ENCODE peak calls at places on chromosomes 1 and 21, in ten cellular contexts. O is MCF 10A, L is neural progenitor cell, B is foreskin fibroblast, P is endothelial cell, M is neural crest cell, Z is GM20000, G is AG09319, K is mucosa of descending colon, V is fibroblast of lung. A is an unnamed sample.

GRCh38 chr1:179926494-179927205 is 28.0 kb upstream of the CEP350 start:
- DNase-seq in O (peak), L (no peak), B (peak), P (no peak), M (no peak), Z (no peak), G (peak), K (no peak), V (peak), A (no peak)

GRCh38 chr1:11858968-11859871 is 475 bp upstream of the NPPB start:
- DNase-seq in O (peak), L (peak), B (peak), P (peak), M (peak), Z (peak), G (no peak), K (peak), V (peak), A (peak)

GRCh38 chr1:116573388-116574100 is 2.7 kb upstream of the CD58 start:
- DNase-seq in O (no peak), L (no peak), B (peak), P (no peak), M (no peak), Z (no peak), G (no peak), K (no peak), V (peak), A (no peak)

GRCh38 chr1:183209533-183210158 is 23.6 kb downstream of the LAMC2 start:
- DNase-seq in O (peak), L (no peak), B (peak), P (no peak), M (no peak), Z (peak), G (peak), K (no peak), V (peak), A (no peak)

GRCh38 chr1:183030053-183030452 is 6.8 kb downstream of the LAMC1 start:
- DNase-seq in O (peak), L (no peak), B (peak), P (no peak), M (no peak), Z (no peak), G (no peak), K (no peak), V (peak), A (peak)

GRCh38 chr1:161200992-161201827 is 957 bp upstream of the NDUFS2 start:
- DNase-seq in O (peak), L (no peak), B (peak), P (peak), M (peak), Z (no peak), G (peak), K (peak), V (no peak), A (peak)

GRCh38 chr1:212920895-212921294 is 29.4 kb upstream of the VASH2 start:
- DNase-seq in O (no peak), L (no peak), B (no peak), P (no peak), M (no peak), Z (peak), G (no peak), K (no peak), V (no peak), A (no peak)

GRCh38 chr1:92536593-92537332 is 50.0 kb upstream of the GFI1 start:
- DNase-seq in O (peak), L (no peak), B (peak), P (no peak), M (no peak), Z (peak), G (no peak), K (no peak), V (peak), A (no peak)

GRCh38 chr1:57770772-57771171 is 346.9 kb upstream of the DAB1 start:
- DNase-seq in O (peak), L (peak), B (peak), P (no peak), M (no peak), Z (no peak), G (no peak), K (no peak), V (peak), A (no peak)

GRCh38 chr1:200775850-200776249 is 37.2 kb downstream of the CAMSAP2 start:
- DNase-seq in O (no peak), L (no peak), B (no peak), P (no peak), M (no peak), Z (no peak), G (no peak), K (no peak), V (no peak), A (no peak)

GRCh38 chr1:162854245-162854860 is 6.6 kb downstream of the CCDC190 start:
- DNase-seq in O (peak), L (peak), B (peak), P (peak), M (peak), Z (peak), G (no peak), K (peak), V (peak), A (peak)

GRCh38 chr1:196377811-196378210 is 230.4 kb downstream of the KCNT2 start:
- DNase-seq in O (no peak), L (no peak), B (no peak), P (no peak), M (no peak), Z (no peak), G (no peak), K (no peak), V (no peak), A (no peak)

GRCh38 chr1:204380293-204380831 is 20.6 kb upstream of the PLEKHA6 start:
- DNase-seq in O (no peak), L (no peak), B (no peak), P (no peak), M (no peak), Z (no peak), G (no peak), K (no peak), V (no peak), A (no peak)

GRCh38 chr1:64405833-64406232 is 64.1 kb upstream of the CACHD1 start:
- DNase-seq in O (no peak), L (no peak), B (no peak), P (no peak), M (no peak), Z (no peak), G (no peak), K (no peak), V (no peak), A (no peak)

GRCh38 chr1:7516892-7517291 is 254.2 kb upstream of the VAMP3 start:
- DNase-seq in O (no peak), L (no peak), B (no peak), P (no peak), M (no peak), Z (no peak), G (no peak), K (no peak), V (no peak), A (no peak)

GRCh38 chr1:29858646-29859045 is 622.3 kb downstream of the PTPRU start:
- DNase-seq in O (no peak), L (no peak), B (no peak), P (no peak), M (no peak), Z (no peak), G (no peak), K (no peak), V (no peak), A (no peak)

GRCh38 chr1:96364576-96364975 is 357.0 kb upstream of the PTBP2 start:
- DNase-seq in O (no peak), L (no peak), B (peak), P (no peak), M (no peak), Z (no peak), G (peak), K (no peak), V (peak), A (no peak)

GRCh38 chr21:44836666-44837471 is 19.0 kb upstream of the SUMO3 start:
- DNase-seq in O (no peak), L (no peak), B (peak), P (no peak), M (no peak), Z (no peak), G (no peak), K (peak), V (no peak), A (peak)

GRCh38 chr21:45021428-45022347 is 52.7 kb upstream of the ADARB1 start:
- DNase-seq in O (no peak), L (no peak), B (no peak), P (no peak), M (peak), Z (no peak), G (no peak), K (peak), V (no peak), A (no peak)

GRCh38 chr1:165678509-165678908 is 19.9 kb downstream of the ALDH9A1 start:
- DNase-seq in O (no peak), L (no peak), B (peak), P (no peak), M (no peak), Z (no peak), G (no peak), K (no peak), V (peak), A (no peak)

GRCh38 chr1:147162093-147162492 is 10.2 kb downstream of the PRKAB2 start:
- DNase-seq in O (peak), L (no peak), B (no peak), P (no peak), M (no peak), Z (no peak), G (no peak), K (no peak), V (no peak), A (no peak)

GRCh38 chr21:39385299-39386145 is 36.6 kb upstream of the HMGN1 start:
- DNase-seq in O (peak), L (no peak), B (peak), P (peak), M (no peak), Z (peak), G (peak), K (peak), V (peak), A (no peak)

GRCh38 chr1:24308365-24309015 is 10.7 kb upstream of the GRHL3 start:
- DNase-seq in O (peak), L (peak), B (peak), P (no peak), M (no peak), Z (no peak), G (no peak), K (no peak), V (no peak), A (no peak)

GRCh38 chr1:223039990-223040389 is 103.1 kb downstream of the TLR5 start:
- DNase-seq in O (no peak), L (no peak), B (no peak), P (no peak), M (no peak), Z (no peak), G (no peak), K (no peak), V (no peak), A (no peak)

GRCh38 chr1:57363165-57363564 is 60.7 kb downstream of the DAB1 start:
- DNase-seq in O (no peak), L (no peak), B (no peak), P (no peak), M (no peak), Z (no peak), G (no peak), K (no peak), V (no peak), A (no peak)

GRCh38 chr21:46151261-46151988 is 4.0 kb downstream of the FTCD start:
- DNase-seq in O (no peak), L (no peak), B (no peak), P (no peak), M (no peak), Z (no peak), G (no peak), K (peak), V (no peak), A (no peak)

GRCh38 chr1:36562181-36562685 is 79.5 kb upstream of the CSF3R start:
- DNase-seq in O (no peak), L (no peak), B (no peak), P (no peak), M (no peak), Z (no peak), G (no peak), K (no peak), V (no peak), A (no peak)

GRCh38 chr1:100834779-100835645 is 59.6 kb downstream of the EXTL2 start:
- DNase-seq in O (peak), L (peak), B (peak), P (no peak), M (no peak), Z (peak), G (no peak), K (no peak), V (no peak), A (peak)

GRCh38 chr1:46647611-46648010 is 20.6 kb downstream of the ATPAF1 start:
- DNase-seq in O (no peak), L (no peak), B (no peak), P (no peak), M (no peak), Z (no peak), G (no peak), K (no peak), V (no peak), A (no peak)

GRCh38 chr21:42601656-42602055 is 51.8 kb upstream of the PDE9A start:
- DNase-seq in O (no peak), L (no peak), B (no peak), P (no peak), M (no peak), Z (no peak), G (no peak), K (no peak), V (no peak), A (no peak)

GRCh38 chr1:165367375-165367993 is 11.0 kb upstream of the LMX1A start:
- DNase-seq in O (peak), L (peak), B (peak), P (peak), M (peak), Z (peak), G (peak), K (peak), V (peak), A (peak)

GRCh38 chr1:1199141-1199960 is 7.0 kb downstream of the TNFRSF18 start:
- DNase-seq in O (no peak), L (no peak), B (no peak), P (peak), M (no peak), Z (no peak), G (no peak), K (peak), V (no peak), A (no peak)

GRCh38 chr1:243595527-243596206 is 254.4 kb downstream of the AKT3 start:
- DNase-seq in O (peak), L (no peak), B (peak), P (no peak), M (no peak), Z (no peak), G (no peak), K (no peak), V (peak), A (no peak)

GRCh38 chr21:42312626-42313104 is 2.5 kb downstream of the TFF3 start:
- DNase-seq in O (no peak), L (no peak), B (no peak), P (no peak), M (no peak), Z (no peak), G (no peak), K (peak), V (no peak), A (no peak)

GRCh38 chr21:32958288-32958992 is 67.3 kb upstream of the OLIG2 start:
- DNase-seq in O (peak), L (no peak), B (no peak), P (peak), M (no peak), Z (no peak), G (no peak), K (no peak), V (no peak), A (no peak)

GRCh38 chr1:63779872-63780271 is 6.1 kb downstream of the ROR1 start:
- DNase-seq in O (no peak), L (no peak), B (no peak), P (no peak), M (no peak), Z (no peak), G (no peak), K (no peak), V (no peak), A (no peak)

DNA sequence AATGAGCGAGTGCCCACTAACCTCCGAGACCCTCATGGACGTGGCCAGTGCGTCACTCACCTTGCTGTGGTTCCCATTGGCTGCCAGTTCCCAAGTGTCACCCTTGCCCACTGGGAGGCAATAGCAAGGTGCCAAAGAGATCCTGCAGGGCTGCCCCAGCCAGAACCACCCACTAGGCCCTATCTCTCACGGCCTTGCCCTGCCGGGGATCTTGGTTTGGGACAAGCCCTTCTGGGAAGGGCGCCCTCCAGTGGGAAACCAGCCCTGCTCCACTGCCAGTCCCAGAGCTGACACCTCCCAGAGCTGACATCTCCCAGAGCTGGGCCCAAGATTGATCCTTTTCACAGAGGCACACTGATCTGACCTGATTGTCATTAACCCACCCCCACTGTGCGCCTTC is 2.1 kb upstream of the SELENON start:
- DNase-seq in O (peak), L (peak), B (peak), P (peak), M (peak), Z (no peak), G (no peak), K (peak), V (no peak), A (peak)
- TF ChIP-seq CTCF in O (peak), L (peak), B (peak), P (peak), M (peak), Z (peak), G (peak), K (peak), V (peak), A (peak)

DNA sequence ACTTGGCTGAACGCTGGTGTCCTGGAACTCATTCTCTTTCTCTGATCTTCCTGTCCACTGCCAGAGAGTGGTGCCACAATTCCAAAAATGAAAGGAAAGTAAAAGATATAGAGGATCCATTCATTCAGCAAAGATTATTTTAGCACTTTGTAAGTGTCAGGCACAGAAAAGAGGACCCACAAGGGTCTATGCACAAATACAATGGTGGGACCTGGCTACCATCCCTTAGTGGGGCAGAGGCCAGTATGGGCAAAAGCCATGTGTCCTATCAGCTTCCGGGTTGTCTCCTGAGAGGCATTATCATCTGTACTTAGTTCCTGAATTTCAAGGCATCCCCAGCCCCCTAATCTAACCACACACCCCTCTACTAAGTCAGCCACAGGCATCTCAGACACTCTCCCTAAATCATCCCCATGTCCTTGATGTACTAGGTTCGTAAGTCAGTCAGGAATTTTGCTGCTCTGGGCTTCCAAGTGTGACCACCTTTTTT is 19.0 kb downstream of the SSR2 start:
- DNase-seq in O (no peak), L (no peak), B (no peak), P (no peak), M (no peak), Z (no peak), G (no peak), K (peak), V (peak), A (peak)
- TF ChIP-seq CTCF in O (peak), L (no peak), B (no peak), P (no peak), M (no peak), Z (no peak), G (no peak), K (no peak), V (no peak), A (no peak)

GRCh38 chr1:19439464-19440171 is 45.7 kb downstream of the CAPZB start:
- DNase-seq in O (peak), L (peak), B (peak), P (no peak), M (no peak), Z (no peak), G (no peak), K (peak), V (no peak), A (no peak)
- TF ChIP-seq CTCF in O (no peak), L (peak), B (no peak), P (no peak), M (no peak), Z (no peak), G (no peak), K (no peak), V (no peak), A (no peak)

GRCh38 chr1:153353226-153353947 is 4.3 kb upstream of the S100A9 start:
- DNase-seq in O (peak), L (peak), B (peak), P (peak), M (peak), Z (peak), G (no peak), K (no peak), V (peak), A (no peak)
- TF ChIP-seq CTCF in O (peak), L (peak), B (peak), P (no peak), M (peak), Z (peak), G (peak), K (no peak), V (peak), A (peak)

DNA sequence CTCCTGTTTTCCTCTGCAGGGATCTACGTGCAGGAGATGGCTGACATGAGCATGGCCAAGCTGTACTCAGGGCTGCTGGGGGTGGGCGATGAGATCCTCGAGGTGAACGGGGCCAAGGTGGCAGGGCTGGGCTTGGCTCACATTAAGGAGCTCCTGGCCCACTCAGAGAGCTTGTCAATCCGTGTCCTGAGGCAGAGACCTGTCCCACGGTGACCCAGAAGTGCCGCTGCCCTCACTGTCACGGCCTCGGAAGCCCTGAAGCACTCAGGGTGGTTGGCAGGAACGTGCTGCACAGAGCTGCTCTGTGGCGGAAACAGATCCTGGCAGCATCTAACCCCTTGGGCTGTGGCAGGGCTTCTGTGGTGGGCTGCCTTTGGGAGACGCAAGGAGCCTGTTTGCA is 37.6 kb downstream of the KIAA1614 start:
- DNase-seq in O (no peak), L (no peak), B (no peak), P (no peak), M (no peak), Z (peak), G (no peak), K (no peak), V (no peak), A (no peak)
- TF ChIP-seq CTCF in O (no peak), L (no peak), B (no peak), P (no peak), M (no peak), Z (no peak), G (no peak), K (no peak), V (no peak), A (no peak)

GRCh38 chr1:43522776-43523480 is 7.8 kb upstream of the PTPRF start:
- DNase-seq in O (peak), L (no peak), B (peak), P (no peak), M (no peak), Z (no peak), G (no peak), K (peak), V (peak), A (no peak)
- TF ChIP-seq CTCF in O (no peak), L (no peak), B (no peak), P (no peak), M (no peak), Z (no peak), G (no peak), K (no peak), V (no peak), A (no peak)

A was measured in HL-60.